ENCODE peak calls at places on chromosomes 16 and 17, in ten cellular contexts. C, M, Y, G, J, B, F, V, K and P are unnamed samples.

GRCh38 chr16:75293173-75293572 is 41.7 kb upstream of the BCAR1 start:
- DNase-seq in C (no peak), J (no peak), K (no peak), Y (no peak), M (no peak), B (no peak), V (no peak), G (no peak), F (no peak), P (no peak)

GRCh38 chr17:14143678-14144077 is 74.4 kb downstream of the COX10 start:
- DNase-seq in F (no peak), C (no peak), V (no peak), B (no peak), G (no peak), J (peak), Y (no peak), M (no peak), K (peak), P (no peak)

GRCh38 chr17:10171057-10171456 is 27.3 kb downstream of the GAS7 start:
- DNase-seq in V (no peak), J (no peak), K (no peak), F (no peak), M (no peak), C (peak), Y (peak), G (no peak), B (peak), P (no peak)

GRCh38 chr16:1053700-1054368 is 18.7 kb upstream of the SSTR5 start:
- DNase-seq in F (no peak), Y (no peak), V (no peak), C (no peak), G (no peak), K (no peak), B (no peak), J (no peak), M (no peak), P (no peak)

GRCh38 chr16:87056083-87056482 is 261.1 kb downstream of the C16orf95 start:
- DNase-seq in J (no peak), M (no peak), K (no peak), V (peak), Y (no peak), C (no peak), F (peak), G (no peak), B (no peak), P (peak)

GRCh38 chr17:82605939-82606600 is 42.2 kb downstream of the WDR45B start:
- DNase-seq in F (no peak), B (no peak), Y (no peak), G (no peak), K (no peak), V (no peak), J (peak), C (no peak), M (no peak), P (no peak)

GRCh38 chr16:89280546-89281188 is 63.2 kb downstream of the ZNF778 start:
- DNase-seq in G (no peak), M (no peak), J (no peak), Y (no peak), B (no peak), F (no peak), C (no peak), K (no peak), V (no peak), P (no peak)

GRCh38 chr17:21289902-21290571 is 5.5 kb downstream of the MAP2K3 start:
- DNase-seq in F (no peak), J (no peak), Y (no peak), K (peak), M (no peak), B (no peak), G (no peak), C (no peak), V (no peak), P (no peak)

GRCh38 chr16:15616475-15616874 is 26.5 kb downstream of the MARF1 start:
- DNase-seq in V (no peak), K (no peak), F (no peak), B (no peak), J (no peak), M (no peak), G (no peak), C (no peak), Y (no peak), P (no peak)

GRCh38 chr16:68737046-68737729 is at the start of gene CDH1:
- DNase-seq in K (peak), J (no peak), F (no peak), G (no peak), M (peak), C (no peak), Y (peak), V (no peak), B (peak), P (no peak)

GRCh38 chr16:14315683-14316320 is 244.7 kb downstream of the MRTFB start:
- DNase-seq in K (no peak), F (no peak), C (no peak), Y (no peak), J (no peak), G (no peak), M (no peak), V (no peak), B (no peak), P (no peak)

GRCh38 chr16:21101631-21102420 is 48.8 kb downstream of the DNAH3 start:
- DNase-seq in V (peak), F (peak), J (no peak), Y (peak), K (no peak), M (peak), G (no peak), B (no peak), C (peak), P (peak)

GRCh38 chr16:83714286-83714685 is 93.5 kb upstream of the HSBP1 start:
- DNase-seq in B (no peak), V (no peak), K (no peak), J (no peak), C (no peak), G (no peak), Y (no peak), M (no peak), F (peak), P (no peak)

GRCh38 chr17:50288306-50288705 is 14.0 kb downstream of the TMEM92 start:
- DNase-seq in C (no peak), B (no peak), F (no peak), M (no peak), G (no peak), V (no peak), J (no peak), K (peak), Y (no peak), P (no peak)

GRCh38 chr17:27612160-27612767 is 18.7 kb upstream of the LGALS9 start:
- DNase-seq in V (no peak), G (no peak), F (no peak), B (no peak), J (no peak), M (no peak), Y (no peak), C (no peak), K (no peak), P (no peak)

GRCh38 chr17:77420804-77421634 is 280.2 kb downstream of the SEC14L1 start:
- DNase-seq in B (no peak), F (peak), M (peak), Y (no peak), K (peak), G (no peak), C (peak), V (peak), J (no peak), P (peak)

GRCh38 chr17:56936697-56937322 is 23.0 kb upstream of the TRIM25 start:
- DNase-seq in J (peak), C (no peak), V (no peak), M (no peak), B (no peak), Y (no peak), G (no peak), K (no peak), F (no peak), P (no peak)

GRCh38 chr16:876041-876335 is 75.5 kb upstream of the GNG13 start:
- DNase-seq in B (no peak), Y (no peak), J (no peak), F (no peak), K (no peak), G (no peak), M (no peak), C (no peak), V (no peak), P (no peak)

GRCh38 chr16:6827931-6828330 is 504.7 kb upstream of the RBFOX1 start:
- DNase-seq in J (no peak), G (no peak), Y (no peak), C (no peak), M (no peak), F (no peak), K (no peak), B (no peak), V (no peak), P (no peak)

GRCh38 chr16:57472665-57473060 is 10.2 kb downstream of the POLR2C start:
- DNase-seq in F (no peak), C (no peak), Y (no peak), K (no peak), J (no peak), B (no peak), V (no peak), G (no peak), M (no peak), P (no peak)

GRCh38 chr16:80197790-80198201 is 343.0 kb upstream of the DYNLRB2 start:
- DNase-seq in V (peak), Y (no peak), M (no peak), C (no peak), K (no peak), F (peak), G (no peak), J (peak), B (no peak), P (peak)

GRCh38 chr16:75043175-75043937 is 44.5 kb downstream of the ZNRF1 start:
- DNase-seq in C (peak), J (no peak), Y (no peak), M (no peak), B (no peak), F (no peak), V (no peak), K (peak), G (no peak), P (no peak)

GRCh38 chr17:76572201-76572910 is 13.3 kb downstream of the ST6GALNAC2 start:
- DNase-seq in M (no peak), B (no peak), G (no peak), C (no peak), V (no peak), Y (no peak), K (no peak), J (no peak), F (no peak), P (no peak)

GRCh38 chr17:11332706-11333105 is 91.7 kb downstream of the SHISA6 start:
- DNase-seq in K (no peak), G (no peak), C (no peak), V (no peak), B (no peak), M (no peak), Y (peak), J (no peak), F (no peak), P (no peak)

GRCh38 chr17:54948380-54948779 is 20.1 kb downstream of the COX11 start:
- DNase-seq in B (no peak), K (no peak), F (peak), G (no peak), M (no peak), J (peak), Y (no peak), V (peak), C (peak), P (peak)

GRCh38 chr17:29612404-29613370 is 10.0 kb downstream of the CORO6 start:
- DNase-seq in F (no peak), K (no peak), V (no peak), G (no peak), J (no peak), B (no peak), C (no peak), Y (no peak), M (no peak), P (no peak)

GRCh38 chr17:8375738-8376259 is 705 bp downstream of the KRABD2 start:
- DNase-seq in M (no peak), V (no peak), Y (no peak), C (no peak), J (no peak), B (no peak), K (no peak), F (no peak), G (no peak), P (peak)

GRCh38 chr17:48612854-48613691 is 2.0 kb downstream of the HOXB8 start:
- DNase-seq in K (no peak), M (no peak), G (no peak), F (no peak), B (no peak), Y (no peak), V (no peak), J (no peak), C (peak), P (peak)

GRCh38 chr17:55635253-55635766 is 87.4 kb downstream of the TMEM100 start:
- DNase-seq in C (no peak), B (no peak), M (no peak), K (no peak), G (no peak), V (no peak), F (no peak), J (no peak), Y (no peak), P (no peak)

GRCh38 chr17:43611230-43611969 is 50.3 kb downstream of the MEOX1 start:
- DNase-seq in C (peak), J (no peak), Y (no peak), M (no peak), K (no peak), F (no peak), B (no peak), V (no peak), G (no peak), P (no peak)

GRCh38 chr17:81941484-81942166 is 4.5 kb upstream of the PYCR1 start:
- DNase-seq in V (no peak), F (no peak), Y (no peak), M (no peak), K (no peak), G (no peak), C (no peak), B (no peak), J (no peak), P (no peak)

GRCh38 chr16:4393243-4393606 is 21.6 kb downstream of the VASN start:
- DNase-seq in Y (no peak), M (no peak), C (no peak), K (no peak), G (no peak), V (peak), F (peak), B (no peak), J (peak), P (peak)

GRCh38 chr16:49757744-49758069 is 98.2 kb downstream of the ZNF423 start:
- DNase-seq in B (no peak), J (no peak), Y (no peak), M (no peak), G (no peak), V (no peak), F (no peak), K (no peak), C (no peak), P (no peak)